ENCODE peak calls at places on chromosomes 1 and 21, in five cellular contexts. Z is naive B cell; S is left ventricle myocardium superior; K is activated CD8-positive, alpha-beta T cell treated with anti-CD3 and anti-CD28 coated beads for 36 hours; U is heart left ventricle. L is an unnamed sample.

GRCh38 chr1:185560760-185561159 is 173.4 kb upstream of the HMCN1 start:
- ATAC-seq in Z (no peak), S (peak; percentile 58), K (no peak), U (no peak), L (no peak)

GRCh38 chr1:50829010-50829958 is 130.8 kb downstream of the FAF1 start:
- ATAC-seq in Z (no peak), S (peak; percentile 89), K (no peak), U (peak; percentile 88), L (no peak)

GRCh38 chr1:217506878-217507277 is 124.0 kb downstream of the GPATCH2 start:
- ATAC-seq in Z (no peak), S (no peak), K (no peak), U (no peak), L (no peak)

GRCh38 chr1:7886346-7886745 is 33.5 kb upstream of the UTS2 start:
- ATAC-seq in Z (no peak), S (no peak), K (no peak), U (no peak), L (no peak)

GRCh38 chr1:28909198-28909597 is 5.2 kb upstream of the EPB41 start:
- ATAC-seq in Z (no peak), S (no peak), K (no peak), U (no peak), L (no peak)

GRCh38 chr1:169138866-169139670 is 32.6 kb downstream of the ATP1B1 start:
- ATAC-seq in Z (no peak), S (no peak), K (peak; percentile 95), U (no peak), L (peak; percentile 80)

GRCh38 chr1:21322681-21323016 is 32.4 kb upstream of the ECE1 start:
- ATAC-seq in Z (no peak), S (no peak), K (no peak), U (no peak), L (no peak)

GRCh38 chr1:219701453-219701852 is 88.5 kb upstream of the ZC3H11B start:
- ATAC-seq in Z (no peak), S (peak; percentile 41), K (no peak), U (no peak), L (no peak)

GRCh38 chr1:76266762-76267161 is 192.2 kb downstream of the ST6GALNAC3 start:
- ATAC-seq in Z (no peak), S (peak; percentile 40), K (no peak), U (no peak), L (no peak)

GRCh38 chr1:211024901-211025300 is 109.0 kb downstream of the KCNH1 start:
- ATAC-seq in Z (no peak), S (no peak), K (no peak), U (no peak), L (no peak)

GRCh38 chr1:64584479-64584878 is 114.5 kb downstream of the CACHD1 start:
- ATAC-seq in Z (no peak), S (no peak), K (no peak), U (no peak), L (no peak)

GRCh38 chr1:42916839-42917495 is 41.7 kb downstream of the SLC2A1 start:
- ATAC-seq in Z (no peak), S (no peak), K (no peak), U (no peak), L (no peak)

GRCh38 chr1:117883620-117884019 is 45.8 kb downstream of the GDAP2 start:
- ATAC-seq in Z (no peak), S (no peak), K (no peak), U (no peak), L (no peak)

GRCh38 chr1:41162441-41162840 is 79.7 kb downstream of the SCMH1 start:
- ATAC-seq in Z (no peak), S (no peak), K (no peak), U (no peak), L (no peak)

GRCh38 chr1:227895828-227896685 is 51.7 kb downstream of the WNT9A start:
- ATAC-seq in Z (no peak), S (peak; percentile 39), K (no peak), U (peak; percentile 32), L (no peak)

GRCh38 chr1:92995420-92996130 is 34.3 kb upstream of the DIPK1A start:
- ATAC-seq in Z (no peak), S (no peak), K (no peak), U (no peak), L (no peak)

GRCh38 chr1:92817986-92818764 is 13.7 kb upstream of the RPL5 start:
- ATAC-seq in Z (peak; percentile 65), S (peak; percentile 55), K (peak; percentile 69), U (no peak), L (no peak)

GRCh38 chr1:169363046-169363756 is 4.4 kb downstream of the NME7 start:
- ATAC-seq in Z (no peak), S (no peak), K (peak; percentile 17), U (no peak), L (peak; percentile 31)

GRCh38 chr1:81032374-81032773 is 768.4 kb upstream of the ADGRL2 start:
- ATAC-seq in Z (no peak), S (no peak), K (no peak), U (no peak), L (no peak)

GRCh38 chr1:244074559-244075171 is 23.6 kb downstream of the ZBTB18 start:
- ATAC-seq in Z (peak; percentile 87), S (no peak), K (peak; percentile 82), U (no peak), L (peak; percentile 83)

GRCh38 chr1:41322835-41323234 is 38.4 kb upstream of the FOXO6 start:
- ATAC-seq in Z (peak; percentile 59), S (peak; percentile 74), K (peak; percentile 81), U (peak; percentile 64), L (peak; percentile 53)

GRCh38 chr21:41684381-41685245 is 82.2 kb downstream of the RIPK4 start:
- ATAC-seq in Z (no peak), S (peak; percentile 62), K (no peak), U (no peak), L (no peak)

GRCh38 chr1:92985101-92985500 is 23.8 kb upstream of the DIPK1A start:
- ATAC-seq in Z (no peak), S (no peak), K (no peak), U (no peak), L (no peak)

GRCh38 chr1:55053265-55053954 is 14.1 kb downstream of the PCSK9 start:
- ATAC-seq in Z (no peak), S (peak; percentile 10), K (no peak), U (no peak), L (no peak)

GRCh38 chr1:2561898-2562895 is 6.0 kb downstream of the TNFRSF14 start:
- ATAC-seq in Z (peak; percentile 65), S (no peak), K (peak; percentile 65), U (no peak), L (peak; percentile 32)

GRCh38 chr21:37266515-37267221 is 466 bp downstream of the VPS26C start:
- ATAC-seq in Z (peak; percentile 43), S (peak; percentile 8), K (no peak), U (no peak), L (peak; percentile 45)

GRCh38 chr1:12625276-12625675 is 7.3 kb upstream of the DHRS3 start:
- ATAC-seq in Z (no peak), S (no peak), K (no peak), U (no peak), L (no peak)

GRCh38 chr1:85407978-85408377 is 57.0 kb downstream of the DDAH1 start:
- ATAC-seq in Z (no peak), S (no peak), K (no peak), U (no peak), L (no peak)

GRCh38 chr1:8374812-8375211 is 56.9 kb downstream of the SLC45A1 start:
- ATAC-seq in Z (peak; percentile 9), S (no peak), K (no peak), U (no peak), L (no peak)

L was measured in stimulated activated memory B cell treated with anti-CD40 and anti-IgM and Interleukin-4, amounts not matched to agents 10 μg/mL and 1 μg/mL and 100 μg/mL, for 72 hours.